ENCODE peak calls at places on chromosomes 11 and 22, in eight cellular contexts. J is thoracic aorta; M is prostate gland; V is activated CD4-positive, CD25-positive, alpha-beta regulatory T cell; Z is stimulated activated CD4-positive, alpha-beta T cell treated with anti-CD3 and anti-CD28 coated beads, Interleukin-2, amount 100 ng/mL, for 48 hours; F is WTC11; B is fibroblast of gingiva; N is SK-N-MC. U is an unnamed sample.

GRCh38 chr22:21444701-21445436 is 22.3 kb upstream of the TMEM191C start:
- DNase-seq in Z (no peak), J (no peak), B (peak), M (peak), V (no peak), N (no peak), F (peak), U (no peak)

GRCh38 chr11:64331569-64332371 is 8.2 kb upstream of the CCDC88B start:
- DNase-seq in V (peak), M (peak), B (peak), J (no peak), N (no peak), F (peak), Z (peak), U (no peak)

GRCh38 chr11:2577071-2578005 is 122.5 kb downstream of the KCNQ1OT1 start:
- DNase-seq in J (no peak), M (no peak), Z (no peak), V (no peak), B (no peak), N (no peak), F (peak), U (no peak)

GRCh38 chr22:19238900-19239299 is 52.6 kb downstream of the CLTCL1 start:
- DNase-seq in V (no peak), J (no peak), Z (no peak), N (no peak), B (no peak), F (no peak), M (no peak), U (no peak)

GRCh38 chr22:44314425-44315067 is 1.8 kb upstream of the SHISAL1 start:
- DNase-seq in B (no peak), M (no peak), J (no peak), Z (no peak), V (no peak), F (no peak), N (no peak), U (no peak)

GRCh38 chr11:75792997-75793800 is 21.8 kb upstream of the UVRAG start:
- DNase-seq in N (no peak), V (no peak), J (no peak), Z (no peak), M (no peak), B (no peak), F (no peak), U (no peak)

GRCh38 chr11:35064114-35064800 is 74.7 kb upstream of the CD44 start:
- DNase-seq in V (no peak), F (no peak), N (no peak), B (peak), J (no peak), Z (no peak), M (no peak), U (no peak)

GRCh38 chr11:118910309-118911112 is 15.2 kb downstream of the BCL9L start:
- DNase-seq in J (no peak), F (peak), V (no peak), Z (no peak), B (peak), N (no peak), M (peak), U (peak)

GRCh38 chr11:10351768-10352641 is 47.1 kb downstream of the ADM start:
- DNase-seq in B (peak), F (peak), N (no peak), V (no peak), J (peak), M (no peak), Z (no peak), U (peak)

GRCh38 chr11:70736937-70737640 is 338.8 kb downstream of the CTTN start:
- DNase-seq in J (no peak), N (no peak), V (no peak), Z (no peak), B (no peak), M (no peak), F (peak), U (no peak)

GRCh38 chr22:22955866-22956535 is 68.4 kb downstream of the IGLL5 start:
- DNase-seq in N (peak), Z (peak), V (peak), B (peak), J (peak), F (peak), M (peak), U (peak)

GRCh38 chr11:8252388-8252787 is 11.3 kb downstream of the LMO1 start:
- DNase-seq in F (no peak), J (no peak), M (no peak), Z (no peak), B (no peak), N (no peak), V (no peak), U (peak)

GRCh38 chr11:124676386-124676785 is 2.7 kb downstream of the SPA17 start:
- DNase-seq in V (no peak), F (no peak), N (no peak), M (no peak), Z (no peak), B (peak), J (no peak), U (no peak)

GRCh38 chr11:65613091-65613928 is 711 bp downstream of the MAP3K11 start:
- DNase-seq in B (no peak), N (no peak), J (no peak), V (no peak), F (no peak), Z (no peak), M (no peak), U (no peak)

GRCh38 chr22:21942407-21942895 is 10.2 kb downstream of the PPM1F start:
- DNase-seq in Z (no peak), N (peak), F (no peak), J (no peak), B (peak), V (no peak), M (no peak), U (no peak)

GRCh38 chr11:16356751-16357365 is 512 bp upstream of the SOX6 start:
- DNase-seq in J (no peak), Z (no peak), M (no peak), B (no peak), N (no peak), V (no peak), F (no peak), U (no peak)

GRCh38 chr22:22166941-22167713 is 77.5 kb upstream of the VPREB1 start:
- DNase-seq in N (no peak), Z (no peak), M (no peak), J (no peak), B (no peak), F (no peak), V (no peak), U (no peak)

GRCh38 chr11:105937331-105937730 is 84.7 kb downstream of the MSANTD4 start:
- DNase-seq in F (no peak), N (no peak), J (no peak), M (no peak), B (peak), V (no peak), Z (no peak), U (no peak)

GRCh38 chr11:76348348-76348747 is 32.6 kb downstream of the THAP12 start:
- DNase-seq in B (no peak), M (no peak), F (no peak), J (no peak), Z (no peak), N (no peak), V (no peak), U (no peak)

GRCh38 chr22:39475337-39475736 is 18.5 kb downstream of the MGAT3 start:
- DNase-seq in B (no peak), J (no peak), V (no peak), F (no peak), N (no peak), M (no peak), Z (no peak), U (no peak)

GRCh38 chr11:129458756-129459535 is 83.3 kb downstream of the BARX2 start:
- DNase-seq in V (no peak), M (peak), J (no peak), B (no peak), Z (no peak), N (no peak), F (no peak), U (no peak)

GRCh38 chr11:2685566-2686359 is 14.0 kb downstream of the KCNQ1OT1 start:
- DNase-seq in J (no peak), F (peak), B (no peak), Z (no peak), M (no peak), V (no peak), N (no peak), U (no peak)

GRCh38 chr11:121426476-121427454 is 25.3 kb upstream of the SORL1 start:
- DNase-seq in F (peak), N (no peak), Z (peak), J (no peak), B (no peak), V (peak), M (no peak), U (peak)

GRCh38 chr11:35030716-35031213 is 108.2 kb upstream of the CD44 start:
- DNase-seq in Z (no peak), N (no peak), F (no peak), M (no peak), V (no peak), B (peak), J (peak), U (no peak)

GRCh38 chr22:40525250-40525884 is 111.2 kb downstream of the MRTFA start:
- DNase-seq in N (no peak), V (peak), J (no peak), Z (peak), M (no peak), B (peak), F (peak), U (peak)

GRCh38 chr11:37115963-37116362 is 517.9 kb upstream of the RAG2 start:
- DNase-seq in M (no peak), J (no peak), B (no peak), N (no peak), F (no peak), Z (no peak), V (no peak), U (no peak)

GRCh38 chr11:126929186-126930085 is 71.1 kb downstream of the KIRREL3 start:
- DNase-seq in M (no peak), F (no peak), B (no peak), V (no peak), J (no peak), N (peak), Z (no peak), U (no peak)

GRCh38 chr22:44485494-44485893 is 12.5 kb downstream of the RTL6 start:
- DNase-seq in B (no peak), V (no peak), J (no peak), F (no peak), N (no peak), M (no peak), Z (no peak), U (no peak)

GRCh38 chr22:45717787-45718186 is 46.2 kb downstream of the ATXN10 start:
- DNase-seq in B (peak), Z (no peak), V (no peak), M (no peak), F (no peak), J (no peak), N (no peak), U (no peak)

GRCh38 chr11:62428871-62429601 is 10.2 kb downstream of the SCGB1A1 start:
- DNase-seq in V (no peak), M (no peak), J (no peak), F (no peak), N (no peak), Z (no peak), B (no peak), U (no peak)

GRCh38 chr11:42521994-42522393 is 789.8 kb upstream of the API5 start:
- DNase-seq in Z (no peak), N (no peak), F (no peak), J (no peak), V (no peak), M (no peak), B (no peak), U (no peak)

GRCh38 chr11:66543263-66544107 is 2.4 kb downstream of the ZDHHC24 start:
- DNase-seq in M (no peak), V (peak), F (peak), B (peak), J (no peak), N (no peak), Z (peak), U (peak)

GRCh38 chr11:128906185-128907065 is 15.3 kb downstream of the KCNJ5 start:
- DNase-seq in Z (no peak), N (no peak), F (no peak), V (no peak), M (no peak), J (no peak), B (no peak), U (no peak)

GRCh38 chr11:73671701-73672100 is 25.3 kb downstream of the PLEKHB1 start:
- DNase-seq in B (no peak), N (no peak), M (no peak), J (no peak), F (no peak), V (no peak), Z (no peak), U (no peak)

GRCh38 chr11:4891996-4892640 is 10.4 kb downstream of the OR51T1 start:
- DNase-seq in B (peak), V (no peak), J (no peak), N (no peak), M (no peak), F (no peak), Z (no peak), U (no peak)

GRCh38 chr22:37314315-37315046 is 32.2 kb downstream of the CYTH4 start:
- DNase-seq in J (no peak), V (no peak), M (no peak), B (no peak), F (no peak), N (no peak), Z (no peak), U (no peak)

GRCh38 chr22:48369789-48370507 is 1457.7 kb downstream of the BRD1 start:
- DNase-seq in Z (no peak), M (no peak), N (no peak), B (no peak), J (no peak), V (no peak), F (peak), U (peak)

GRCh38 chr22:49662681-49663080 is 165.0 kb downstream of the BRD1 start:
- DNase-seq in J (no peak), V (no peak), F (no peak), B (no peak), Z (no peak), N (no peak), M (no peak), U (no peak)